ENCODE peak calls at places on chromosomes 16 and 17, in seven cellular contexts. X is T-helper 2 cell; D is activated CD4-positive, alpha-beta T cell treated with anti-CD3 and anti-CD28 coated beads, Interleukin-2, amount 50 U/mL, for 1 hour; N is NCI-H2081; O is ELF-1; K is substantia nigra; A is tibial artery. P is an unnamed sample.

GRCh38 chr17:3039748-3040147 is 23.7 kb downstream of the OR1D5 start:
- DNase-seq in X (no peak), D (no peak), N (no peak), O (no peak), K (no peak), A (no peak), P (no peak)

GRCh38 chr17:80625627-80626026 is 81.0 kb downstream of the RPTOR start:
- DNase-seq in X (no peak), D (no peak), N (no peak), O (peak; percentile 45), K (no peak), A (no peak), P (no peak)

GRCh38 chr17:80012751-80013741 is 22.6 kb downstream of the TBC1D16 start:
- DNase-seq in X (no peak), D (no peak), N (no peak), O (peak; percentile 62), K (no peak), A (no peak), P (no peak)

GRCh38 chr16:16021988-16022682 is 72.7 kb downstream of the ABCC1 start:
- DNase-seq in X (no peak), D (no peak), N (no peak), O (peak; percentile 98), K (peak; percentile 67), A (peak; percentile 98), P (no peak)

GRCh38 chr17:7632492-7632894 is 2.6 kb downstream of the SHBG start:
- DNase-seq in X (peak; percentile 58), D (peak; percentile 12), N (no peak), O (peak; percentile 77), K (no peak), A (no peak), P (no peak)

GRCh38 chr16:50473375-50473945 is 74.7 kb upstream of the NKD1 start:
- DNase-seq in X (peak; percentile 69), D (no peak), N (no peak), O (no peak), K (no peak), A (no peak), P (no peak)

GRCh38 chr17:57607553-57608120 is 137.5 kb downstream of the CCDC182 start:
- DNase-seq in X (no peak), D (no peak), N (no peak), O (no peak), K (no peak), A (no peak), P (no peak)

GRCh38 chr17:74759941-74760340 is 11.5 kb downstream of the NHERF1 start:
- DNase-seq in X (no peak), D (no peak), N (no peak), O (peak; percentile 92), K (no peak), A (no peak), P (no peak)

GRCh38 chr16:31531096-31531495 is 3.4 kb downstream of the AHSP start:
- DNase-seq in X (no peak), D (no peak), N (no peak), O (no peak), K (no peak), A (no peak), P (no peak)

GRCh38 chr17:78019367-78019975 is 61.0 kb downstream of the TNRC6C start:
- DNase-seq in X (peak; percentile 56), D (no peak), N (peak; percentile 35), O (no peak), K (no peak), A (no peak), P (no peak)

GRCh38 chr16:68760671-68761275 is 23.7 kb downstream of the CDH1 start:
- DNase-seq in X (peak; percentile 70), D (no peak), N (no peak), O (peak; percentile 61), K (peak; percentile 53), A (no peak), P (peak; percentile 50)

GRCh38 chr16:24839347-24839972 is 6.3 kb upstream of the SLC5A11 start:
- DNase-seq in X (no peak), D (no peak), N (no peak), O (no peak), K (no peak), A (no peak), P (no peak)

GRCh38 chr17:82350182-82351030 is 8.6 kb upstream of the TEX19 start:
- DNase-seq in X (peak; percentile 67), D (peak; percentile 38), N (no peak), O (no peak), K (no peak), A (no peak), P (peak; percentile 20)

GRCh38 chr16:66263973-66264310 is 102.5 kb upstream of the CDH5 start:
- DNase-seq in X (no peak), D (no peak), N (no peak), O (no peak), K (no peak), A (no peak), P (no peak)

GRCh38 chr17:68509151-68510057 is 2.8 kb upstream of the PRKAR1A start:
- DNase-seq in X (peak; percentile 44), D (no peak), N (peak; percentile 77), O (no peak), K (peak; percentile 13), A (peak; percentile 51), P (no peak)

GRCh38 chr17:50198026-50198669 is 3.3 kb downstream of the COL1A1 start:
- DNase-seq in X (peak; percentile 69), D (peak; percentile 65), N (no peak), O (peak; percentile 75), K (peak; percentile 33), A (peak; percentile 77), P (peak; percentile 37)

GRCh38 chr17:49603238-49603637 is 27.6 kb downstream of the NXPH3 start:
- DNase-seq in X (no peak), D (no peak), N (no peak), O (no peak), K (no peak), A (no peak), P (no peak)

GRCh38 chr17:32298298-32298697 is 32.7 kb downstream of the RHBDL3 start:
- DNase-seq in X (no peak), D (no peak), N (no peak), O (peak; percentile 49), K (no peak), A (no peak), P (no peak)

GRCh38 chr16:29811896-29812665 is at the start of gene PRRT2:
- DNase-seq in X (peak; percentile 50), D (no peak), N (no peak), O (peak; percentile 74), K (peak; percentile 66), A (peak; percentile 82), P (peak; percentile 49)

GRCh38 chr17:78541488-78542237 is 35.5 kb downstream of the DNAH17 start:
- DNase-seq in X (no peak), D (no peak), N (no peak), O (no peak), K (no peak), A (no peak), P (no peak)

GRCh38 chr17:14198013-14198412 is 38.6 kb downstream of the CDRT15 start:
- DNase-seq in X (no peak), D (no peak), N (peak; percentile 40), O (peak; percentile 64), K (no peak), A (no peak), P (no peak)

GRCh38 chr17:64386412-64387144 is 4.1 kb downstream of the PECAM1 start:
- DNase-seq in X (no peak), D (no peak), N (no peak), O (no peak), K (no peak), A (no peak), P (no peak)

GRCh38 chr16:82133798-82134197 is 36.2 kb downstream of the MPHOSPH6 start:
- DNase-seq in X (peak; percentile 82), D (no peak), N (no peak), O (no peak), K (no peak), A (no peak), P (no peak)

GRCh38 chr16:13510425-13511151 is 409.4 kb upstream of the ERCC4 start:
- DNase-seq in X (no peak), D (no peak), N (no peak), O (no peak), K (no peak), A (no peak), P (no peak)

GRCh38 chr17:73697872-73698271 is 53.6 kb upstream of the SDK2 start:
- DNase-seq in X (no peak), D (no peak), N (peak; percentile 79), O (no peak), K (no peak), A (no peak), P (no peak)

GRCh38 chr17:46795379-46795952 is 23.0 kb downstream of the WNT3 start:
- DNase-seq in X (no peak), D (no peak), N (no peak), O (peak; percentile 65), K (no peak), A (no peak), P (no peak)

GRCh38 chr16:12618515-12618914 is 185.2 kb downstream of the CPPED1 start:
- DNase-seq in X (no peak), D (no peak), N (no peak), O (no peak), K (no peak), A (no peak), P (no peak)

GRCh38 chr17:61412860-61413653 is 13.4 kb downstream of the TBX2 start:
- DNase-seq in X (no peak), D (no peak), N (no peak), O (peak; percentile 54), K (no peak), A (peak; percentile 20), P (no peak)

GRCh38 chr17:69870751-69871199 is 204.2 kb upstream of the KCNJ16 start:
- DNase-seq in X (no peak), D (no peak), N (no peak), O (peak; percentile 10), K (no peak), A (no peak), P (no peak)

GRCh38 chr16:1082266-1082951 is 9.9 kb downstream of the SSTR5 start:
- DNase-seq in X (no peak), D (no peak), N (no peak), O (no peak), K (no peak), A (no peak), P (no peak)

GRCh38 chr17:55496094-55496881 is 15.0 kb downstream of the SMIM36 start:
- DNase-seq in X (no peak), D (no peak), N (no peak), O (no peak), K (no peak), A (no peak), P (no peak)

GRCh38 chr16:15439102-15439501 is 4.7 kb downstream of the BMERB1 start:
- DNase-seq in X (no peak), D (no peak), N (no peak), O (no peak), K (no peak), A (no peak), P (no peak)

GRCh38 chr17:76493505-76494167 is 7.6 kb downstream of the RHBDF2 start:
- DNase-seq in X (peak; percentile 22), D (no peak), N (no peak), O (no peak), K (no peak), A (no peak), P (no peak)

GRCh38 chr16:68499011-68499410 is 40.1 kb upstream of the ZFP90 start:
- DNase-seq in X (no peak), D (no peak), N (peak; percentile 69), O (no peak), K (no peak), A (no peak), P (no peak)

GRCh38 chr16:3131755-3132377 is 3.0 kb upstream of the ZNF213 start:
- DNase-seq in X (peak; percentile 43), D (peak; percentile 31), N (peak; percentile 27), O (peak; percentile 82), K (no peak), A (no peak), P (peak; percentile 15)

GRCh38 chr17:61411114-61411943 is 11.7 kb downstream of the TBX2 start:
- DNase-seq in X (no peak), D (no peak), N (peak; percentile 26), O (peak; percentile 81), K (no peak), A (peak; percentile 54), P (peak; percentile 26)

GRCh38 chr17:44008205-44008909 is 3.9 kb downstream of the NAGS start:
- DNase-seq in X (peak; percentile 11), D (no peak), N (no peak), O (peak; percentile 11), K (no peak), A (no peak), P (no peak)

GRCh38 chr16:56262148-56262878 is 71.0 kb downstream of the GNAO1 start:
- DNase-seq in X (peak; percentile 78), D (peak; percentile 52), N (peak; percentile 38), O (peak; percentile 27), K (no peak), A (no peak), P (peak; percentile 40)

P was measured in stimulated activated naive CD4-positive, alpha-beta T cell treated with Interleukin-2 at 50 U/mL for 16 hours.